ENCODE peak calls at places on chromosomes 16 and 17, in ten cellular contexts. One of them, this sample, is unnamed.

GRCh38 chr16:56872863-56873391 is 7.9 kb downstream of the SLC12A3 start:
- DNase-seq in AG04450: no peak
- DNase-seq in H7: no peak
- DNase-seq in sigmoid colon: no peak
- DNase-seq in tibial artery: no peak
- DNase-seq in fibroblast of lung: no peak
- DNase-seq in transverse colon: no peak
- DNase-seq in left ventricle myocardium inferior: peak; percentile 26
- DNase-seq in thoracic aorta: no peak
- DNase-seq in skeletal muscle cell: no peak
- DNase-seq in this sample: no peak

GRCh38 chr16:57529324-57530103 is 6.9 kb downstream of the CCDC102A start:
- DNase-seq in AG04450: no peak
- DNase-seq in H7: no peak
- DNase-seq in sigmoid colon: peak; percentile 50
- DNase-seq in tibial artery: peak; percentile 14
- DNase-seq in fibroblast of lung: no peak
- DNase-seq in transverse colon: peak; percentile 9
- DNase-seq in left ventricle myocardium inferior: peak; percentile 7
- DNase-seq in thoracic aorta: no peak
- DNase-seq in skeletal muscle cell: no peak
- DNase-seq in this sample: no peak

GRCh38 chr17:75981019-75981615 is 2.1 kb downstream of the TEN1 start:
- DNase-seq in AG04450: no peak
- DNase-seq in H7: no peak
- DNase-seq in sigmoid colon: no peak
- DNase-seq in tibial artery: peak; percentile 46
- DNase-seq in fibroblast of lung: no peak
- DNase-seq in transverse colon: no peak
- DNase-seq in left ventricle myocardium inferior: no peak
- DNase-seq in thoracic aorta: no peak
- DNase-seq in skeletal muscle cell: no peak
- DNase-seq in this sample: no peak

GRCh38 chr16:68486671-68487495 is 38.6 kb upstream of the SMPD3 start:
- DNase-seq in AG04450: no peak
- DNase-seq in H7: no peak
- DNase-seq in sigmoid colon: no peak
- DNase-seq in tibial artery: no peak
- DNase-seq in fibroblast of lung: no peak
- DNase-seq in transverse colon: peak; percentile 49
- DNase-seq in left ventricle myocardium inferior: no peak
- DNase-seq in thoracic aorta: no peak
- DNase-seq in skeletal muscle cell: no peak
- DNase-seq in this sample: no peak

GRCh38 chr16:88956546-88957455 is 20.2 kb downstream of the CBFA2T3 start:
- DNase-seq in AG04450: no peak
- DNase-seq in H7: no peak
- DNase-seq in sigmoid colon: no peak
- DNase-seq in tibial artery: no peak
- DNase-seq in fibroblast of lung: no peak
- DNase-seq in transverse colon: no peak
- DNase-seq in left ventricle myocardium inferior: no peak
- DNase-seq in thoracic aorta: no peak
- DNase-seq in skeletal muscle cell: no peak
- DNase-seq in this sample: no peak

GRCh38 chr16:67270931-67271338 is 8.4 kb upstream of the PLEKHG4 start:
- DNase-seq in AG04450: no peak
- DNase-seq in H7: no peak
- DNase-seq in sigmoid colon: peak; percentile 56
- DNase-seq in tibial artery: no peak
- DNase-seq in fibroblast of lung: no peak
- DNase-seq in transverse colon: no peak
- DNase-seq in left ventricle myocardium inferior: no peak
- DNase-seq in thoracic aorta: no peak
- DNase-seq in skeletal muscle cell: no peak
- DNase-seq in this sample: no peak

GRCh38 chr16:47713225-47713595 is 252.1 kb downstream of the PHKB start:
- DNase-seq in AG04450: peak; percentile 33
- DNase-seq in H7: no peak
- DNase-seq in sigmoid colon: no peak
- DNase-seq in tibial artery: no peak
- DNase-seq in fibroblast of lung: peak; percentile 93
- DNase-seq in transverse colon: no peak
- DNase-seq in left ventricle myocardium inferior: no peak
- DNase-seq in thoracic aorta: no peak
- DNase-seq in skeletal muscle cell: peak; percentile 70
- DNase-seq in this sample: peak; percentile 22

GRCh38 chr16:65809627-65810026 is 556.9 kb upstream of the CDH5 start:
- DNase-seq in AG04450: no peak
- DNase-seq in H7: no peak
- DNase-seq in sigmoid colon: no peak
- DNase-seq in tibial artery: no peak
- DNase-seq in fibroblast of lung: no peak
- DNase-seq in transverse colon: no peak
- DNase-seq in left ventricle myocardium inferior: no peak
- DNase-seq in thoracic aorta: no peak
- DNase-seq in skeletal muscle cell: no peak
- DNase-seq in this sample: no peak

GRCh38 chr16:79013930-79014329 is 586.6 kb downstream of the MAF start:
- DNase-seq in AG04450: no peak
- DNase-seq in H7: no peak
- DNase-seq in sigmoid colon: no peak
- DNase-seq in tibial artery: no peak
- DNase-seq in fibroblast of lung: no peak
- DNase-seq in transverse colon: no peak
- DNase-seq in left ventricle myocardium inferior: no peak
- DNase-seq in thoracic aorta: no peak
- DNase-seq in skeletal muscle cell: no peak
- DNase-seq in this sample: no peak

GRCh38 chr16:11207646-11208045 is 48.4 kb downstream of the SOCS1 start:
- DNase-seq in AG04450: no peak
- DNase-seq in H7: no peak
- DNase-seq in sigmoid colon: no peak
- DNase-seq in tibial artery: no peak
- DNase-seq in fibroblast of lung: no peak
- DNase-seq in transverse colon: no peak
- DNase-seq in left ventricle myocardium inferior: no peak
- DNase-seq in thoracic aorta: no peak
- DNase-seq in skeletal muscle cell: no peak
- DNase-seq in this sample: no peak

GRCh38 chr17:53646835-53647234 is 175.9 kb upstream of the KIF2B start:
- DNase-seq in AG04450: no peak
- DNase-seq in H7: no peak
- DNase-seq in sigmoid colon: no peak
- DNase-seq in tibial artery: no peak
- DNase-seq in fibroblast of lung: no peak
- DNase-seq in transverse colon: no peak
- DNase-seq in left ventricle myocardium inferior: no peak
- DNase-seq in thoracic aorta: no peak
- DNase-seq in skeletal muscle cell: no peak
- DNase-seq in this sample: no peak

GRCh38 chr16:9457215-9457614 is 365.8 kb downstream of the HAPSTR1 start:
- DNase-seq in AG04450: no peak
- DNase-seq in H7: no peak
- DNase-seq in sigmoid colon: no peak
- DNase-seq in tibial artery: no peak
- DNase-seq in fibroblast of lung: no peak
- DNase-seq in transverse colon: no peak
- DNase-seq in left ventricle myocardium inferior: no peak
- DNase-seq in thoracic aorta: no peak
- DNase-seq in skeletal muscle cell: no peak
- DNase-seq in this sample: no peak

GRCh38 chr16:15792563-15792971 is 64.3 kb downstream of the MYH11 start:
- DNase-seq in AG04450: no peak
- DNase-seq in H7: no peak
- DNase-seq in sigmoid colon: peak; percentile 73
- DNase-seq in tibial artery: no peak
- DNase-seq in fibroblast of lung: no peak
- DNase-seq in transverse colon: no peak
- DNase-seq in left ventricle myocardium inferior: no peak
- DNase-seq in thoracic aorta: no peak
- DNase-seq in skeletal muscle cell: no peak
- DNase-seq in this sample: no peak

GRCh38 chr17:4157618-4158333 is 14.8 kb downstream of the CYB5D2 start:
- DNase-seq in AG04450: no peak
- DNase-seq in H7: no peak
- DNase-seq in sigmoid colon: no peak
- DNase-seq in tibial artery: no peak
- DNase-seq in fibroblast of lung: no peak
- DNase-seq in transverse colon: no peak
- DNase-seq in left ventricle myocardium inferior: no peak
- DNase-seq in thoracic aorta: no peak
- DNase-seq in skeletal muscle cell: no peak
- DNase-seq in this sample: no peak

GRCh38 chr17:47665655-47666054 is 15.9 kb downstream of the KPNB1 start:
- DNase-seq in AG04450: no peak
- DNase-seq in H7: no peak
- DNase-seq in sigmoid colon: no peak
- DNase-seq in tibial artery: no peak
- DNase-seq in fibroblast of lung: no peak
- DNase-seq in transverse colon: no peak
- DNase-seq in left ventricle myocardium inferior: no peak
- DNase-seq in thoracic aorta: no peak
- DNase-seq in skeletal muscle cell: no peak
- DNase-seq in this sample: no peak

GRCh38 chr17:38786372-38786771 is 13.0 kb downstream of the PIP4K2B start:
- DNase-seq in AG04450: no peak
- DNase-seq in H7: no peak
- DNase-seq in sigmoid colon: no peak
- DNase-seq in tibial artery: no peak
- DNase-seq in fibroblast of lung: no peak
- DNase-seq in transverse colon: no peak
- DNase-seq in left ventricle myocardium inferior: no peak
- DNase-seq in thoracic aorta: no peak
- DNase-seq in skeletal muscle cell: no peak
- DNase-seq in this sample: no peak

GRCh38 chr16:52455549-52456277 is 91.2 kb downstream of the TOX3 start:
- DNase-seq in AG04450: no peak
- DNase-seq in H7: no peak
- DNase-seq in sigmoid colon: no peak
- DNase-seq in tibial artery: no peak
- DNase-seq in fibroblast of lung: no peak
- DNase-seq in transverse colon: peak; percentile 44
- DNase-seq in left ventricle myocardium inferior: no peak
- DNase-seq in thoracic aorta: no peak
- DNase-seq in skeletal muscle cell: no peak
- DNase-seq in this sample: no peak

GRCh38 chr17:1623057-1623456 is 5.6 kb downstream of the SLC43A2 start:
- DNase-seq in AG04450: no peak
- DNase-seq in H7: no peak
- DNase-seq in sigmoid colon: no peak
- DNase-seq in tibial artery: no peak
- DNase-seq in fibroblast of lung: no peak
- DNase-seq in transverse colon: no peak
- DNase-seq in left ventricle myocardium inferior: no peak
- DNase-seq in thoracic aorta: no peak
- DNase-seq in skeletal muscle cell: no peak
- DNase-seq in this sample: no peak
- H3K4me3 ChIP-seq in AG04450: no peak overlapping the region
- H3K4me3 ChIP-seq in H7: no peak overlapping the region
- H3K4me3 ChIP-seq in sigmoid colon: no peak overlapping the region
- H3K4me3 ChIP-seq in tibial artery: no peak overlapping the region
- H3K4me3 ChIP-seq in fibroblast of lung: no peak overlapping the region
- H3K4me3 ChIP-seq in transverse colon: no peak overlapping the region
- H3K4me3 ChIP-seq in left ventricle myocardium inferior: no peak overlapping the region
- H3K4me3 ChIP-seq in thoracic aorta: no peak overlapping the region
- H3K4me3 ChIP-seq in skeletal muscle cell: no peak overlapping the region
- H3K4me3 ChIP-seq in this sample: no peak overlapping the region

GRCh38 chr16:27326738-27327585 is 13.2 kb downstream of the IL4R start:
- DNase-seq in AG04450: peak; percentile 78
- DNase-seq in H7: peak; percentile 93
- DNase-seq in sigmoid colon: peak; percentile 96
- DNase-seq in tibial artery: peak; percentile 96
- DNase-seq in fibroblast of lung: peak; percentile 94
- DNase-seq in transverse colon: peak; percentile 77
- DNase-seq in left ventricle myocardium inferior: peak; percentile 78
- DNase-seq in thoracic aorta: peak; percentile 79
- DNase-seq in skeletal muscle cell: peak; percentile 91
- DNase-seq in this sample: peak; percentile 93
- H3K4me3 ChIP-seq in AG04450: no peak overlapping the region
- H3K4me3 ChIP-seq in H7: no peak overlapping the region
- H3K4me3 ChIP-seq in sigmoid colon: no peak overlapping the region
- H3K4me3 ChIP-seq in tibial artery: no peak overlapping the region
- H3K4me3 ChIP-seq in fibroblast of lung: no peak overlapping the region
- H3K4me3 ChIP-seq in transverse colon: no peak overlapping the region
- H3K4me3 ChIP-seq in left ventricle myocardium inferior: peak overlapping the region; percentile 29
- H3K4me3 ChIP-seq in thoracic aorta: no peak overlapping the region
- H3K4me3 ChIP-seq in skeletal muscle cell: no peak overlapping the region
- H3K4me3 ChIP-seq in this sample: no peak overlapping the region

DNA sequence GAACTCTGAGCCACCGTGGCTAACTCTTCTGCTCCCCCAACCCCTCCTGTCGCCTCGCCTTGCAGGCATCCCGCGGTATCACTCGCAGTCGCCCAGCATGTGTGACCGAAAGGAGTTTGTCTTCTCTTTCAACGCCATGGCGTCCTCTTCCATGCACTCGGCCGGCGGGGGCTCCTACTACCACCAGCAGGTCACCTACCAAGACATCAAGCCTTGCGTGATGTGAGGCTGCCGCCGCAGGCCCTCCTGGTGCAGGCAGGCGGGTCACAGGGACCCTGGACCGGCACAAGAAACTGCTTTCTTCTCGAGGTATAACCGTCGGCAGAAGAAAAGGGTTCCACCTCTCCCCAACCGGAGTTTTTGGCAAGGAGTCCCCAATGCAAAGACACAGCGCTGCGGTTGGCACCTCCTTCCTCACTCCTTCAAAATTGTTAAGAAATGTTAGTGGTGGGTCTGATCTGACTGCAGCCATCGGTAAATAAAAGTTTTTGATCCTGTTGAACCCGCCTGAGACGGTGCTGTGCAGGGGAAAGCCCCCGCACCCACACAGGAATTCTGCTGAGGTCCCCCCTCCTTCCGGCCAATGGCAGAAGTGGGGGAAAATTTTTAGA is 2.6 kb downstream of the FOXF1 start:
- DNase-seq in AG04450: no peak
- DNase-seq in H7: peak; percentile 81
- DNase-seq in sigmoid colon: peak; percentile 80
- DNase-seq in tibial artery: no peak
- DNase-seq in fibroblast of lung: no peak
- DNase-seq in transverse colon: no peak
- DNase-seq in left ventricle myocardium inferior: no peak
- DNase-seq in thoracic aorta: no peak
- DNase-seq in skeletal muscle cell: no peak
- DNase-seq in this sample: no peak
- H3K4me3 ChIP-seq in AG04450: peak overlapping the region; percentile 98
- H3K4me3 ChIP-seq in H7: no peak overlapping the region
- H3K4me3 ChIP-seq in sigmoid colon: peak overlapping the region; percentile 89
- H3K4me3 ChIP-seq in tibial artery: no peak overlapping the region
- H3K4me3 ChIP-seq in fibroblast of lung: peak overlapping the region; percentile 95
- H3K4me3 ChIP-seq in transverse colon: peak overlapping the region; percentile 69
- H3K4me3 ChIP-seq in left ventricle myocardium inferior: no peak overlapping the region
- H3K4me3 ChIP-seq in thoracic aorta: no peak overlapping the region
- H3K4me3 ChIP-seq in skeletal muscle cell: peak overlapping the region; percentile 52
- H3K4me3 ChIP-seq in this sample: peak overlapping the region; percentile 71

DNA sequence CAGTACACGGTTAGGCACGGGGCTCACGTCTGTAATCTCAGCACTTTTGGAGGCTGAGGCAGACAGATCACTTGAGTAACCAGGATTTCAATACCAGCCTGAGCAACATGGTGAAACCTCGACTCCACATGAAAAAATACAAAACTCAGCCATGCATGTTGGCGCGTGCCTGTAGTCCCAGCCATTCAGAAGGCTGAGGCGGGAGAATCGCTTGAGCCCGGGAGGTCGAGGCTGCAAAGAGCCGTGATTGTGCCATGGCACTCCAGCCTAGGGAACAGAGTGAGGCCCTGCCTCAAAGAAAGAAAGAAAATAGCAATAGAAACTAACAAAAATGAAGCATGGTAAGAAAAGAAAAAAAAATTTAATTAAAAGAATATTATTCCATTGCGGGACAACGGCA is 128.0 kb upstream of the CHMP6 start:
- DNase-seq in AG04450: no peak
- DNase-seq in H7: no peak
- DNase-seq in sigmoid colon: peak; percentile 7
- DNase-seq in tibial artery: no peak
- DNase-seq in fibroblast of lung: no peak
- DNase-seq in transverse colon: peak; percentile 2
- DNase-seq in left ventricle myocardium inferior: no peak
- DNase-seq in thoracic aorta: no peak
- DNase-seq in skeletal muscle cell: no peak
- DNase-seq in this sample: no peak
- H3K4me3 ChIP-seq in AG04450: no peak overlapping the region
- H3K4me3 ChIP-seq in H7: no peak overlapping the region
- H3K4me3 ChIP-seq in sigmoid colon: no peak overlapping the region
- H3K4me3 ChIP-seq in tibial artery: no peak overlapping the region
- H3K4me3 ChIP-seq in fibroblast of lung: no peak overlapping the region
- H3K4me3 ChIP-seq in transverse colon: no peak overlapping the region
- H3K4me3 ChIP-seq in left ventricle myocardium inferior: no peak overlapping the region
- H3K4me3 ChIP-seq in thoracic aorta: no peak overlapping the region
- H3K4me3 ChIP-seq in skeletal muscle cell: no peak overlapping the region
- H3K4me3 ChIP-seq in this sample: no peak overlapping the region

This sample was measured in astrocyte of the cerebellum.